ENCODE peak calls at places on chromosomes 5 and 9, in nine cellular contexts. O, U, Z, Q, A, C, S, D and T are unnamed samples.

GRCh38 chr5:32254987-32255900 is 57.5 kb downstream of the MTMR12 start:
- DNase-seq in O (no peak), U (no peak), Z (no peak), Q (no peak), A (peak), C (no peak), S (no peak), D (no peak), T (no peak)

GRCh38 chr9:123541441-123541840 is 185.4 kb downstream of the CRB2 start:
- DNase-seq in O (no peak), U (no peak), Z (no peak), Q (no peak), A (no peak), C (no peak), S (no peak), D (no peak), T (no peak)

GRCh38 chr5:84274585-84275468 is 109.9 kb downstream of the EDIL3 start:
- DNase-seq in O (no peak), U (peak), Z (peak), Q (no peak), A (peak), C (no peak), S (peak), D (peak), T (peak)

GRCh38 chr5:144202072-144202471 is 31.4 kb downstream of the KCTD16 start:
- DNase-seq in O (no peak), U (no peak), Z (no peak), Q (no peak), A (peak), C (no peak), S (no peak), D (no peak), T (no peak)

GRCh38 chr9:9214052-9214451 is 1398.8 kb downstream of the PTPRD start:
- DNase-seq in O (no peak), U (no peak), Z (no peak), Q (no peak), A (no peak), C (no peak), S (no peak), D (no peak), T (peak)

GRCh38 chr9:1759009-1759408 is 256.1 kb upstream of the SMARCA2 start:
- DNase-seq in O (no peak), U (peak), Z (no peak), Q (no peak), A (no peak), C (peak), S (no peak), D (peak), T (no peak)

GRCh38 chr5:134911285-134912215 is 6.6 kb downstream of the PCBD2 start:
- DNase-seq in O (no peak), U (no peak), Z (no peak), Q (no peak), A (peak), C (no peak), S (no peak), D (no peak), T (no peak)

GRCh38 chr9:94903961-94904421 is 177.5 kb downstream of the AOPEP start:
- DNase-seq in O (no peak), U (no peak), Z (peak), Q (no peak), A (no peak), C (no peak), S (no peak), D (no peak), T (no peak)

GRCh38 chr9:117671468-117671867 is 32.7 kb upstream of the TLR4 start:
- DNase-seq in O (no peak), U (no peak), Z (peak), Q (no peak), A (no peak), C (no peak), S (no peak), D (no peak), T (no peak)

GRCh38 chr5:38184627-38185026 is 73.7 kb upstream of the EGFLAM start:
- DNase-seq in O (no peak), U (no peak), Z (no peak), Q (no peak), A (peak), C (no peak), S (no peak), D (no peak), T (no peak)

GRCh38 chr9:129879991-129880653 is 44.9 kb downstream of the USP20 start:
- DNase-seq in O (no peak), U (no peak), Z (no peak), Q (no peak), A (no peak), C (no peak), S (no peak), D (no peak), T (no peak)

GRCh38 chr5:169626779-169627178 is 10.3 kb upstream of the DOCK2 start:
- DNase-seq in O (peak), U (no peak), Z (peak), Q (no peak), A (peak), C (no peak), S (no peak), D (no peak), T (no peak)

GRCh38 chr5:71782393-71782770 is 63.3 kb downstream of the CARTPT start:
- DNase-seq in O (no peak), U (no peak), Z (no peak), Q (no peak), A (no peak), C (no peak), S (no peak), D (peak), T (no peak)

GRCh38 chr5:122849746-122850145 is 4.3 kb downstream of the SNX24 start:
- DNase-seq in O (no peak), U (no peak), Z (peak), Q (no peak), A (peak), C (no peak), S (no peak), D (no peak), T (no peak)

GRCh38 chr5:143887302-143887638 is 75.3 kb downstream of the HMHB1 start:
- DNase-seq in O (peak), U (no peak), Z (peak), Q (peak), A (peak), C (no peak), S (peak), D (peak), T (no peak)

GRCh38 chr9:120583958-120584369 is 4.0 kb upstream of the CDK5RAP2 start:
- DNase-seq in O (peak), U (peak), Z (peak), Q (no peak), A (peak), C (peak), S (no peak), D (peak), T (no peak)

GRCh38 chr5:82151622-82152021 is 126.5 kb downstream of the RPS23 start:
- DNase-seq in O (no peak), U (no peak), Z (no peak), Q (no peak), A (no peak), C (no peak), S (no peak), D (no peak), T (no peak)

GRCh38 chr5:148193202-148193601 is 9.6 kb upstream of the SPINK6 start:
- DNase-seq in O (no peak), U (no peak), Z (no peak), Q (no peak), A (no peak), C (no peak), S (no peak), D (no peak), T (no peak)

GRCh38 chr5:57299945-57300344 is 126.1 kb downstream of the GPBP1 start:
- DNase-seq in O (no peak), U (no peak), Z (no peak), Q (no peak), A (no peak), C (no peak), S (no peak), D (no peak), T (no peak)

GRCh38 chr5:134479839-134480238 is 45.6 kb upstream of the JADE2 start:
- DNase-seq in O (no peak), U (no peak), Z (no peak), Q (no peak), A (no peak), C (no peak), S (no peak), D (no peak), T (no peak)

GRCh38 chr9:107969727-107970126 is 480.2 kb upstream of the KLF4 start:
- DNase-seq in O (no peak), U (no peak), Z (no peak), Q (no peak), A (no peak), C (no peak), S (no peak), D (no peak), T (no peak)

GRCh38 chr5:3414371-3414770 is 181.3 kb upstream of the IRX1 start:
- DNase-seq in O (no peak), U (no peak), Z (no peak), Q (no peak), A (no peak), C (no peak), S (no peak), D (no peak), T (no peak)

GRCh38 chr5:3412146-3412545 is 183.5 kb upstream of the IRX1 start:
- DNase-seq in O (no peak), U (no peak), Z (no peak), Q (no peak), A (no peak), C (no peak), S (no peak), D (no peak), T (no peak)

GRCh38 chr5:3417376-3417943 is 178.2 kb upstream of the IRX1 start:
- DNase-seq in O (no peak), U (no peak), Z (no peak), Q (no peak), A (no peak), C (peak), S (no peak), D (no peak), T (no peak)
- TF ChIP-seq CTCF in O (no peak), U (no peak), Z (no peak), Q (no peak), A (no peak), C (peak), S (no peak), D (peak), T (no peak)

DNA sequence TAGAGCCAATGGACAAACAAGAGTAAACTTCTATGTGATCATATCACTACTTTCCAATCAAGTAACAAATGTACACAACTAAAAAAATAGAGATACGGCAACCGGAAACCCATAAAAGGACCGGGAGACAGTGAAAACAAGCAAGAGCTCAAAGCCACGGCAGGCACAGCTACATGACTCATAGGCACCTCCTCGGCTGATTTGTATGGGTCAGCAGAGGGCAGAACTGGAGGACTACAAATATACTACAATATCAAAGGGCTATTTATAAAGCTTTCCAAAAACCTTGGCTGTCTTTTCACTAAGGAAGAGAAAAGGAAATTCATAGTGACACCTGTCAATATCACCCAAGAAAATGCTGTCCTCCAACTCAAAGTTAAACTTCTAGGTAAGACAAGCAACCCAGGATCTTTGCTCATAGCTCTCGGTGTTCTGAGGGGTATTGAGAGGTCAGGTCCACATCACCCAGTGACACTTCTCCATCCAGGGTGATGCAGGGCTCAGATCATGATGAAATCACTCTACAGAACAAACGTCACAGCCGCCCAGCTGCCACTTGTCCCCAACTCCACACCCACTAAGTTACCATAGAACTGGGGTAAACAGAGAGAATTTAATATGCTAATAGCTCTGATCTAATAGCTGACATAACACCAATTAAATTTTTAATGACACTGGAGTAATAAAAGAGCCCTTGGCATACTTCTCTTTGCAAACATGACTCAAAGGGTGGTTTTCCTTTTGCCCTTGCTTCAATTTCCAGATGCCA is 41.3 kb downstream of the PFDN1 start:
- DNase-seq in O (peak), U (no peak), Z (peak), Q (peak), A (peak), C (no peak), S (peak), D (no peak), T (no peak)
- TF ChIP-seq CTCF in O (no peak), U (no peak), Z (peak), Q (no peak), A (no peak), C (no peak), S (peak), D (no peak), T (no peak)

DNA sequence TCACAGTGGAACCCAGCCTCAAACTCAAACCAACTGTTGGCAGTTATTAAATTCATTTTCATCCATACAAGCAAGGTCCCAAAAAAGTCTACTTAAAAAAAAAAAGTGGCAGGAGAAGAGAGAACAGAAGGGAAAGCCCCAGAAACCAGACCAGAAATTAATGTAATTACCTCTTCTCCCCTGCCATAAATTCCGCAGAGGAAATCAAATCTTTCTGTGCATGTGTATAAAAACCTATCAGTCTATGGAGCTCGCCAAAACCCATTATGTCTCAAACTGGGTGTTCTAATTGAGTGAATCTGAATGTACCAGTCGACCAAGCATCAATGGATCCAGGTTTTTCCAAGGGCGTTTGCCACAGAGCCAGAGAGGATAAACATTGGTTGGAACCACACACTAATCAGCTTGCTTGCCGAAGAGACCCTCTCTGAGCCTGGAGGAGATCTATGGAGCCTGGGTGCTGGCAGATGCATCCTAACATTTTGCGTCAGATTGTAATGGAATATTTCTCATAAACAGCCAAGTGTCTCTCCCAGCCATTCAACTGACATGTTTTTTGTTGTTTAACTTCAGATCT is 7.9 kb upstream of the HAND1 start:
- DNase-seq in O (no peak), U (no peak), Z (no peak), Q (no peak), A (no peak), C (peak), S (no peak), D (no peak), T (no peak)
- TF ChIP-seq CTCF in O (no peak), U (no peak), Z (no peak), Q (no peak), A (no peak), C (no peak), S (no peak), D (no peak), T (no peak)

GRCh38 chr9:124792257-124792975 is 15.5 kb downstream of the OLFML2A start:
- DNase-seq in O (no peak), U (no peak), Z (no peak), Q (no peak), A (no peak), C (no peak), S (no peak), D (no peak), T (no peak)
- TF ChIP-seq CTCF in O (no peak), U (no peak), Z (no peak), Q (no peak), A (no peak), C (no peak), S (no peak), D (no peak), T (no peak)

GRCh38 chr5:43231977-43232376 is 40.0 kb downstream of the NIM1K start:
- DNase-seq in O (no peak), U (peak), Z (no peak), Q (no peak), A (no peak), C (peak), S (no peak), D (peak), T (no peak)
- TF ChIP-seq CTCF in O (no peak), U (peak), Z (peak), Q (no peak), A (no peak), C (peak), S (peak), D (peak), T (peak)

GRCh38 chr9:133088146-133088750 is 26.5 kb downstream of the CEL start:
- DNase-seq in O (no peak), U (no peak), Z (no peak), Q (peak), A (no peak), C (peak), S (no peak), D (no peak), T (no peak)

GRCh38 chr9:133089271-133089671 is 27.5 kb downstream of the CEL start:
- DNase-seq in O (no peak), U (no peak), Z (no peak), Q (peak), A (no peak), C (peak), S (no peak), D (peak), T (no peak)

GRCh38 chr9:133086894-133087293 is 25.1 kb downstream of the CEL start:
- DNase-seq in O (no peak), U (no peak), Z (no peak), Q (no peak), A (no peak), C (no peak), S (no peak), D (no peak), T (no peak)

GRCh38 chr9:133088756-133089155 is 27.0 kb downstream of the CEL start:
- DNase-seq in O (no peak), U (no peak), Z (no peak), Q (no peak), A (no peak), C (no peak), S (no peak), D (no peak), T (no peak)

GRCh38 chr9:133087429-133088145 is 25.8 kb downstream of the CEL start:
- DNase-seq in O (no peak), U (no peak), Z (no peak), Q (peak), A (no peak), C (peak), S (no peak), D (no peak), T (peak)
- TF ChIP-seq CTCF in O (no peak), U (no peak), Z (no peak), Q (no peak), A (no peak), C (no peak), S (no peak), D (no peak), T (no peak)